ENCODE peak calls at places on chromosomes 5 and 9, in eight cellular contexts. One of them, this sample, is unnamed.

GRCh38 chr5:9502435-9502834 is 43.4 kb downstream of the SEMA5A start:
- DNase-seq in RWPE2: no peak
- DNase-seq in GM13977: no peak
- DNase-seq in suprapubic skin: no peak
- DNase-seq in AG04450: no peak
- DNase-seq in HL-60: no peak
- DNase-seq in CD8-positive, alpha-beta T cell: no peak
- DNase-seq in upper lobe of right lung: no peak
- DNase-seq in this sample: no peak

GRCh38 chr5:116532762-116533525 is 41.7 kb downstream of the SEMA6A start:
- DNase-seq in RWPE2: no peak
- DNase-seq in GM13977: no peak
- DNase-seq in suprapubic skin: no peak
- DNase-seq in AG04450: no peak
- DNase-seq in HL-60: no peak
- DNase-seq in CD8-positive, alpha-beta T cell: no peak
- DNase-seq in upper lobe of right lung: no peak
- DNase-seq in this sample: no peak

GRCh38 chr5:1468247-1468612 is 23.0 kb upstream of the SLC6A3 start:
- DNase-seq in RWPE2: no peak
- DNase-seq in GM13977: no peak
- DNase-seq in suprapubic skin: no peak
- DNase-seq in AG04450: no peak
- DNase-seq in HL-60: no peak
- DNase-seq in CD8-positive, alpha-beta T cell: peak
- DNase-seq in upper lobe of right lung: no peak
- DNase-seq in this sample: no peak

GRCh38 chr9:92686954-92687353 is 17.0 kb upstream of the IPPK start:
- DNase-seq in RWPE2: no peak
- DNase-seq in GM13977: no peak
- DNase-seq in suprapubic skin: no peak
- DNase-seq in AG04450: no peak
- DNase-seq in HL-60: no peak
- DNase-seq in CD8-positive, alpha-beta T cell: no peak
- DNase-seq in upper lobe of right lung: no peak
- DNase-seq in this sample: peak

GRCh38 chr9:71859939-71860338 is 51.1 kb downstream of the ABHD17B start:
- DNase-seq in RWPE2: no peak
- DNase-seq in GM13977: no peak
- DNase-seq in suprapubic skin: no peak
- DNase-seq in AG04450: no peak
- DNase-seq in HL-60: no peak
- DNase-seq in CD8-positive, alpha-beta T cell: no peak
- DNase-seq in upper lobe of right lung: no peak
- DNase-seq in this sample: no peak

GRCh38 chr9:111298831-111299603 is 31.0 kb downstream of the OR2K2 start:
- DNase-seq in RWPE2: no peak
- DNase-seq in GM13977: peak
- DNase-seq in suprapubic skin: peak
- DNase-seq in AG04450: peak
- DNase-seq in HL-60: peak
- DNase-seq in CD8-positive, alpha-beta T cell: no peak
- DNase-seq in upper lobe of right lung: no peak
- DNase-seq in this sample: no peak

GRCh38 chr9:82651474-82651873 is 411.5 kb downstream of the RASEF start:
- DNase-seq in RWPE2: no peak
- DNase-seq in GM13977: no peak
- DNase-seq in suprapubic skin: no peak
- DNase-seq in AG04450: no peak
- DNase-seq in HL-60: no peak
- DNase-seq in CD8-positive, alpha-beta T cell: no peak
- DNase-seq in upper lobe of right lung: no peak
- DNase-seq in this sample: no peak

GRCh38 chr5:123700624-123701023 is 188.6 kb downstream of the CSNK1G3 start:
- DNase-seq in RWPE2: no peak
- DNase-seq in GM13977: no peak
- DNase-seq in suprapubic skin: peak
- DNase-seq in AG04450: peak
- DNase-seq in HL-60: no peak
- DNase-seq in CD8-positive, alpha-beta T cell: no peak
- DNase-seq in upper lobe of right lung: no peak
- DNase-seq in this sample: no peak

GRCh38 chr9:108786756-108787663 is 68.8 kb downstream of the ACTL7B start:
- DNase-seq in RWPE2: peak
- DNase-seq in GM13977: no peak
- DNase-seq in suprapubic skin: no peak
- DNase-seq in AG04450: no peak
- DNase-seq in HL-60: no peak
- DNase-seq in CD8-positive, alpha-beta T cell: no peak
- DNase-seq in upper lobe of right lung: no peak
- DNase-seq in this sample: no peak

GRCh38 chr5:1745806-1746370 is 53.7 kb downstream of the MRPL36 start:
- DNase-seq in RWPE2: peak
- DNase-seq in GM13977: no peak
- DNase-seq in suprapubic skin: peak
- DNase-seq in AG04450: no peak
- DNase-seq in HL-60: no peak
- DNase-seq in CD8-positive, alpha-beta T cell: no peak
- DNase-seq in upper lobe of right lung: peak
- DNase-seq in this sample: peak

GRCh38 chr5:68424799-68425537 is 209.4 kb downstream of the PIK3R1 start:
- DNase-seq in RWPE2: no peak
- DNase-seq in GM13977: peak
- DNase-seq in suprapubic skin: no peak
- DNase-seq in AG04450: no peak
- DNase-seq in HL-60: no peak
- DNase-seq in CD8-positive, alpha-beta T cell: peak
- DNase-seq in upper lobe of right lung: no peak
- DNase-seq in this sample: no peak

GRCh38 chr5:143749581-143750204 is 62.3 kb upstream of the HMHB1 start:
- DNase-seq in RWPE2: no peak
- DNase-seq in GM13977: no peak
- DNase-seq in suprapubic skin: no peak
- DNase-seq in AG04450: peak
- DNase-seq in HL-60: no peak
- DNase-seq in CD8-positive, alpha-beta T cell: no peak
- DNase-seq in upper lobe of right lung: no peak
- DNase-seq in this sample: no peak

GRCh38 chr9:124008855-124009834 is 2.4 kb upstream of the LHX2 start:
- DNase-seq in RWPE2: no peak
- DNase-seq in GM13977: no peak
- DNase-seq in suprapubic skin: no peak
- DNase-seq in AG04450: no peak
- DNase-seq in HL-60: no peak
- DNase-seq in CD8-positive, alpha-beta T cell: no peak
- DNase-seq in upper lobe of right lung: peak
- DNase-seq in this sample: no peak

GRCh38 chr9:101383361-101383760 is 1.4 kb downstream of the BAAT start:
- DNase-seq in RWPE2: no peak
- DNase-seq in GM13977: no peak
- DNase-seq in suprapubic skin: no peak
- DNase-seq in AG04450: no peak
- DNase-seq in HL-60: no peak
- DNase-seq in CD8-positive, alpha-beta T cell: no peak
- DNase-seq in upper lobe of right lung: no peak
- DNase-seq in this sample: no peak

GRCh38 chr9:136117291-136118060 is 1.2 kb downstream of the TMEM250 start:
- DNase-seq in RWPE2: no peak
- DNase-seq in GM13977: no peak
- DNase-seq in suprapubic skin: no peak
- DNase-seq in AG04450: no peak
- DNase-seq in HL-60: no peak
- DNase-seq in CD8-positive, alpha-beta T cell: no peak
- DNase-seq in upper lobe of right lung: no peak
- DNase-seq in this sample: no peak

GRCh38 chr9:130441031-130441430 is 3.7 kb upstream of the ASS1 start:
- DNase-seq in RWPE2: no peak
- DNase-seq in GM13977: no peak
- DNase-seq in suprapubic skin: no peak
- DNase-seq in AG04450: no peak
- DNase-seq in HL-60: no peak
- DNase-seq in CD8-positive, alpha-beta T cell: no peak
- DNase-seq in upper lobe of right lung: no peak
- DNase-seq in this sample: no peak

GRCh38 chr5:125093776-125094175 is 347.3 kb upstream of the ZNF608 start:
- DNase-seq in RWPE2: no peak
- DNase-seq in GM13977: no peak
- DNase-seq in suprapubic skin: no peak
- DNase-seq in AG04450: no peak
- DNase-seq in HL-60: no peak
- DNase-seq in CD8-positive, alpha-beta T cell: no peak
- DNase-seq in upper lobe of right lung: no peak
- DNase-seq in this sample: no peak

GRCh38 chr5:37071901-37072581 is 177.1 kb downstream of the CPLANE1 start:
- DNase-seq in RWPE2: no peak
- DNase-seq in GM13977: no peak
- DNase-seq in suprapubic skin: no peak
- DNase-seq in AG04450: peak
- DNase-seq in HL-60: no peak
- DNase-seq in CD8-positive, alpha-beta T cell: no peak
- DNase-seq in upper lobe of right lung: no peak
- DNase-seq in this sample: no peak

GRCh38 chr5:115262405-115263247 is at the start of gene PGGT1B:
- DNase-seq in RWPE2: peak
- DNase-seq in GM13977: peak
- DNase-seq in suprapubic skin: peak
- DNase-seq in AG04450: no peak
- DNase-seq in HL-60: peak
- DNase-seq in CD8-positive, alpha-beta T cell: peak
- DNase-seq in upper lobe of right lung: peak
- DNase-seq in this sample: peak

DNA sequence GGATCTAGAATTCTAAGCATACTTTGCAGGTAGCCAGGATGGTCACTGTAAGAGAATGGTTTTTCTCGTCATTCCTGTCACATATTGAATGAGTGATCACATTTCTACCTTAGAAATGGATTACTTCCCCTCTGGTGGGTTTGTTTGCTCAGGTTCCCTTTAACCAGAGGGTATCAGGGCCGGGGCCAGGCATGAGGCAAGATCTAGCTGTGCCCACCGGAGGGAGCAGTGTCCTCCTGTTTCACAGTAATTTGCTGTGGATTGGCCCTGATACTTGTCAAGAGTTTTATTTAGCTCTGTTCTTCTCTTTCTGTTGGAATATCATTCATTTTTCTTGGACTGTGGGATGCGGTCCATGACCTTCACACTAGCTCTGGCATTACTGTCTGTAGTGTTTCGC is 42.3 kb upstream of the ZBED3 start:
- DNase-seq in RWPE2: no peak
- DNase-seq in GM13977: no peak
- DNase-seq in suprapubic skin: no peak
- DNase-seq in AG04450: no peak
- DNase-seq in HL-60: no peak
- DNase-seq in CD8-positive, alpha-beta T cell: no peak
- DNase-seq in upper lobe of right lung: no peak
- DNase-seq in this sample: no peak
- TF ChIP-seq CTCF in RWPE2: peak
- TF ChIP-seq CTCF in GM13977: peak
- TF ChIP-seq CTCF in suprapubic skin: no peak
- TF ChIP-seq CTCF in AG04450: peak
- TF ChIP-seq CTCF in HL-60: no peak
- TF ChIP-seq CTCF in CD8-positive, alpha-beta T cell: no peak
- TF ChIP-seq CTCF in upper lobe of right lung: no peak
- TF ChIP-seq CTCF in this sample: peak

DNA sequence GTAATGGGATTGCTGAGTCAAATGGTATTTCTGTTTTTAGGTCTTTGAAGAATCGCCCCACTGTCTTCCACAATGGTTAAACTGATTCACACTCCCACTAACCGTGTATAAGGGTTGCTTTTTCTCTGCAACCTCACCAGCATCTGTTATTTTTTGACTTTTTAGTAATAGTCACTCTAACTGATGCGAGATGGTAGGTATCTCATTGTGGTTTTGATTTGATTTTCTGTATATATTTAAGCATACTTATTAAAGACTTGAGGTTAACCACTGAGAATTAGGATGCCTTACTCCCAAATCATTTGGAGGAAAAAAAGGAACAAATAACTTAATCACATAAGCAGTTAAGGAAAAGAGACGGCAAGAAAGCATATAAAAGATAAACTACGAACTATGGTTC is 181.6 kb upstream of the FST start:
- DNase-seq in RWPE2: no peak
- DNase-seq in GM13977: no peak
- DNase-seq in suprapubic skin: no peak
- DNase-seq in AG04450: no peak
- DNase-seq in HL-60: no peak
- DNase-seq in CD8-positive, alpha-beta T cell: no peak
- DNase-seq in upper lobe of right lung: no peak
- DNase-seq in this sample: no peak
- TF ChIP-seq CTCF in RWPE2: no peak
- TF ChIP-seq CTCF in GM13977: no peak
- TF ChIP-seq CTCF in suprapubic skin: no peak
- TF ChIP-seq CTCF in AG04450: no peak
- TF ChIP-seq CTCF in HL-60: no peak
- TF ChIP-seq CTCF in CD8-positive, alpha-beta T cell: no peak
- TF ChIP-seq CTCF in upper lobe of right lung: no peak
- TF ChIP-seq CTCF in this sample: no peak

DNA sequence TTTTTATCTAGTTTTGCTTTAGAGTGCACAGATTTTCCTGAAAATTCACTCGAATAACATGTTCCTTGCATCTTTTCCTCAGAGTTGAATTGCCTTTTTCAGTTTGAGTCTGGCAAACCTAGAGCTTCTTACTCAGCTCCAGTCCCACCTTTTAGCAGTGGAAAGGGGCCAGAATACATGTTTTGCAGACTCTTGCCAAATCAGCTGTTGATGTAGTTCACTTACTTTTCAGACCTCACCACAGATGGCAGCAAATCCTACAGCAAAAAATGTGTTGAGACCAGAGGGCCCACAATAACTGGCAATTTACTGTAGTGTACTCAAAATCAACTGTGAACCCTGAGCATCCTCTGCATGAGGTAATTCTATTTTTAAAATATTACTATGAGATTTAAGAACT is 545.2 kb upstream of the ACO1 start:
- DNase-seq in RWPE2: no peak
- DNase-seq in GM13977: no peak
- DNase-seq in suprapubic skin: no peak
- DNase-seq in AG04450: no peak
- DNase-seq in HL-60: no peak
- DNase-seq in CD8-positive, alpha-beta T cell: no peak
- DNase-seq in upper lobe of right lung: no peak
- DNase-seq in this sample: no peak
- TF ChIP-seq CTCF in RWPE2: peak
- TF ChIP-seq CTCF in GM13977: peak
- TF ChIP-seq CTCF in suprapubic skin: no peak
- TF ChIP-seq CTCF in AG04450: no peak
- TF ChIP-seq CTCF in HL-60: no peak
- TF ChIP-seq CTCF in CD8-positive, alpha-beta T cell: no peak
- TF ChIP-seq CTCF in upper lobe of right lung: no peak
- TF ChIP-seq CTCF in this sample: no peak

DNA sequence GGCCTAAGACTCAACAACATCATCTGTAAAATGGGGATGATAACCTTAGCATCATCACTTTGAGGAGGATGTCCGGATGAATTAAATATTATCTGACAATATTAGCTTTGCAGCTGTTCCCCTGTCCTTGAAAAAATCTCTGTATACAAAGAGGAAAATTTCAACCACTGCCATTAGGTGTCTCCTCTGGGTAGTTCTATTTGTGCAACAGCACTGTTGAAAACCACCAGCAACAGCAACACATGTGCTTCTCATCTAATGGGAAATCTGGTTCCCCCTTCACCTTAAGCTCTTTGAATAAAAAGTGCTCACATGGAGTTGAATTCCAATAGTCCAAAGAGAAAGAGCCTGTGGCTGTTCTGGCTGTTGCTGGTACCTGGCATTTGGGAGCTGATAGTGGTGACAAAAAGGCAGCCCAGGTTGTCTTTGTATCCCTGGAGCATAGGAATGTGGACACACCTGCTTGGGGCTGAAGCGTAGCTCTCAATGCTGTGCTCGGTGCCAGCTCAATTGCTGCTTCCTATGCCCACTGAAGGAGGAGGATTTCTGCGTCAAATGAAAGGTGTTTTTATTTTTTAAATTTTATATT is 322.1 kb upstream of the MSX2 start:
- DNase-seq in RWPE2: no peak
- DNase-seq in GM13977: no peak
- DNase-seq in suprapubic skin: no peak
- DNase-seq in AG04450: no peak
- DNase-seq in HL-60: no peak
- DNase-seq in CD8-positive, alpha-beta T cell: no peak
- DNase-seq in upper lobe of right lung: no peak
- DNase-seq in this sample: no peak
- TF ChIP-seq CTCF in RWPE2: peak
- TF ChIP-seq CTCF in GM13977: no peak
- TF ChIP-seq CTCF in suprapubic skin: no peak
- TF ChIP-seq CTCF in AG04450: peak
- TF ChIP-seq CTCF in HL-60: no peak
- TF ChIP-seq CTCF in CD8-positive, alpha-beta T cell: no peak
- TF ChIP-seq CTCF in upper lobe of right lung: no peak
- TF ChIP-seq CTCF in this sample: no peak

This sample was measured in type B pancreatic cell.